ENCODE peak calls at places on chromosomes 5 and 9, in four cellular contexts. V is A549, W is GM12878, S is endothelial cell of umbilical vein. O is an unnamed sample.

GRCh38 chr5:73119492-73120157 is 750 bp upstream of the TMEM171 start:
- DNase-seq in W (no peak), V (no peak), S (peak), O (no peak)

GRCh38 chr5:12883395-12883794 is 979.1 kb upstream of the CTNND2 start:
- DNase-seq in S (no peak), W (no peak), V (no peak), O (no peak)

GRCh38 chr9:136925414-136926153 is 19.0 kb downstream of the FBXW5 start:
- DNase-seq in W (no peak), S (no peak), V (no peak), O (no peak)

GRCh38 chr9:70510157-70510770 is 95.8 kb upstream of the KLF9 start:
- DNase-seq in S (peak), W (no peak), V (peak), O (peak)

GRCh38 chr9:38074441-38074943 is 5.5 kb upstream of the SHB start:
- DNase-seq in W (no peak), V (no peak), S (peak), O (peak)

GRCh38 chr9:124385623-124386022 is 29.6 kb downstream of the PSMB7 start:
- DNase-seq in S (no peak), W (no peak), V (no peak), O (no peak)

GRCh38 chr9:33809506-33809905 is 7.5 kb upstream of the UBE2R2 start:
- DNase-seq in V (no peak), W (no peak), S (no peak), O (no peak)

GRCh38 chr9:109182940-109183798 is 16.1 kb upstream of the FRRS1L start:
- DNase-seq in W (no peak), V (peak), S (peak), O (peak)

GRCh38 chr9:83431470-83432060 is 106.6 kb downstream of the FRMD3 start:
- DNase-seq in S (peak), W (no peak), V (peak), O (no peak)

GRCh38 chr5:29672678-29673077 is 1520.8 kb upstream of the CDH6 start:
- DNase-seq in S (no peak), W (no peak), V (no peak), O (no peak)

GRCh38 chr5:179273441-179274145 is 71.7 kb downstream of the ADAMTS2 start:
- DNase-seq in W (no peak), S (no peak), V (no peak), O (no peak)

GRCh38 chr9:107847977-107848376 is 358.4 kb upstream of the KLF4 start:
- DNase-seq in W (no peak), V (no peak), S (no peak), O (no peak)

GRCh38 chr5:116674881-116675627 is 100.4 kb upstream of the SEMA6A start:
- DNase-seq in S (no peak), W (no peak), V (no peak), O (no peak)

GRCh38 chr5:92769986-92770385 is 811.0 kb downstream of the NR2F1-AS1 start:
- DNase-seq in W (no peak), V (no peak), S (no peak), O (no peak)

GRCh38 chr9:88922091-88922490 is 69.2 kb upstream of the S1PR3 start:
- DNase-seq in S (no peak), V (no peak), W (peak), O (peak)

GRCh38 chr9:83962165-83962564 is 17.9 kb downstream of the HNRNPK start:
- DNase-seq in W (no peak), S (no peak), V (no peak), O (no peak)

GRCh38 chr5:172931001-172931536 is 28.2 kb upstream of the RPL26L1 start:
- DNase-seq in V (peak), W (no peak), S (peak), O (no peak)

GRCh38 chr9:20191239-20191840 is 402.5 kb upstream of the SLC24A2 start:
- DNase-seq in W (no peak), S (no peak), V (no peak), O (no peak)
- TF ChIP-seq CTCF in W (no peak), S (no peak), V (no peak), O (no peak)

DNA sequence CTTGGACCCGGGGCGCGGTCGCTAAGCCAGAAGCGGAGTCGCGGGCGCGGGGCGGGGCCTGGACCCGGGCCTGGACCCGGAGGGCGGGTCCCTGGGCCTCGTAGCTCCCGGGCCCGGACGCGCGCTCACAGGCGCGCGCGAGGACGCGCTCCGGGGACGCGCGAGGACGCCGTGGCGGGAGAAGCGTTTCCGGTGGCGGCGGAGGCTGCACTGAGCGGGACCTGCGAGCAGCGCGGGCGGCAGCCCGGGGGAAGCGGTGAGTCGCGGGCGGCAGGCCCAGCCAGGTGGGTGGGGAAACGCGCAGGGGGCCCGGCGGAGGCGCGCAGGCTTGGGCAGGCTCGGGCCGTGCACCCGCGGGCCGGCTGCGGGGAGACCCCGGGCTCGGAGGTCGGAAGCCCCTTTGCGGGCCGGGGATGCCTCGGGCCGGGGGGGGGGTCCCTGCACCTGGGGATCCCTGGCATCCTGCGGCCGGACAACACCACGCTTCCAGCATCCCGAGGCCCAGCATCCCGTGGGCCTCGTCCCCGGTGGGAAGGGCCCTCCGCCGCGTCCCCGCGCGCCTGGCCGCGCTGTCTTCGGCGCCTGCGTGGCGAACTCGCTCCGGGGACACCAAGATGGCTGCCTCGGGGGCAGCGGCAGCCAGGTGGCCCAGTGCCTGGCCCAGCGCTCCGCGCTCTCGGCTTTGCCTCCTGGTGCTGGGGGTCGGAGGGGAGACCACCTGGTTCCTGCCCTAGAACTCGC is at the start of gene SFXN1:
- DNase-seq in V (peak), W (no peak), S (peak), O (peak)
- TF ChIP-seq POLR2A in V (peak), W (peak), S (peak), O (peak)

GRCh38 chr5:158979749-158980521 is 119.8 kb downstream of the EBF1 start:
- DNase-seq in W (no peak), V (peak), S (peak), O (no peak)
- TF ChIP-seq MYC in W (no peak), V (no peak), S (no peak), O (no peak)

GRCh38 chr5:167592114-167592513 is 699.3 kb upstream of the WWC1 start:
- DNase-seq in V (no peak), W (no peak), S (no peak), O (no peak)

GRCh38 chr5:167582263-167582662 is 709.2 kb upstream of the WWC1 start:
- DNase-seq in V (peak), W (no peak), S (no peak), O (no peak)

GRCh38 chr5:167582916-167583315 is 708.5 kb upstream of the WWC1 start:
- DNase-seq in W (no peak), S (no peak), V (no peak), O (no peak)

GRCh38 chr5:167585184-167585583 is 706.3 kb upstream of the WWC1 start:
- DNase-seq in V (no peak), W (no peak), S (no peak), O (no peak)

GRCh38 chr5:167587768-167588167 is 703.7 kb upstream of the WWC1 start:
- DNase-seq in V (peak), S (no peak), W (no peak), O (peak)
- TF ChIP-seq CTCF in V (peak), S (peak), W (no peak), O (peak)

GRCh38 chr5:133918731-133919130 is 49.7 kb downstream of the C5orf15 start:
- DNase-seq in W (no peak), V (no peak), S (no peak), O (no peak)

GRCh38 chr5:133921069-133921468 is 47.4 kb downstream of the C5orf15 start:
- DNase-seq in S (no peak), W (no peak), V (no peak), O (no peak)

GRCh38 chr5:133919148-133920136 is 49.0 kb downstream of the C5orf15 start:
- DNase-seq in S (no peak), W (no peak), V (no peak), O (no peak)

GRCh38 chr5:133924221-133924920 is 44.1 kb downstream of the C5orf15 start:
- DNase-seq in S (no peak), W (no peak), V (no peak), O (no peak)

GRCh38 chr5:133921899-133922468 is 46.4 kb downstream of the C5orf15 start:
- DNase-seq in W (no peak), S (no peak), V (no peak), O (no peak)
- TF ChIP-seq POLR2A in W (no peak), S (no peak), V (no peak), O (no peak)

DNA sequence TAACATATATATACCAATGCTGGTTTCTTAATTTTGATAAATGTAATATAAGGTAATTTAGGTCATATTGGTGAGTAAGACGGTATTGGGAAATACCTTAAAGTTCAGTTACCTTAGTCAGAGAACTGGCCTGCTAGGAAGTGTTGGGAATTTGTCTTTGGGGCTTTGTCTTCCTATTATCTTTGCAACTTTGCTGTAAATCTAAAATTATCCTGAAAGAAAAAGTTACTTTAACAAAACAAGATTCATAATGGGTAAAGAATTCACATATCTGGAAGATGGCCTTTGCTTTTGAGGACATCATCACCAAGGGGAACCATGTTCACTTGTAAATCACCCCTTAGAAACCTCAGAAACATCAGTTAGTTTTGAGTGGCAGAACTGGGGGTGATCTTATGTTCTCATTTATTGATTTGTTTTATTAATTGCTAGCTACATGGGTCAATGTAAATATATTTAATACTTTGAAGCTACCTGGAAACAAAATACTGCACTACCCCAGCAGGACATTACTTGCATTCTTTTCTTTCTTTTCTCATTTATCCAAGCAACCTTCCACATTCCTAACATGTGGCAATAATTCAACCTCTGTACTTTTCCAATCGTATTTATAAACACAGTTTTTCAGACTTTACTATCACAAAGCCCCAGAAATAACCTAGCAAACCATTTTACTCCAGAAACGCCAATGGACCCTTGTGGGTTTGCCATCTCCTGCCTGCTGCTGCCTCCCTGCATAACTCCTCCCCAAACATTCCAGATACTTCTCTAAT is 41.4 kb downstream of the GLIS3 start:
- DNase-seq in S (no peak), V (no peak), W (no peak), O (no peak)
- TF ChIP-seq MYC in S (no peak), V (no peak), W (no peak), O (no peak)

DNA sequence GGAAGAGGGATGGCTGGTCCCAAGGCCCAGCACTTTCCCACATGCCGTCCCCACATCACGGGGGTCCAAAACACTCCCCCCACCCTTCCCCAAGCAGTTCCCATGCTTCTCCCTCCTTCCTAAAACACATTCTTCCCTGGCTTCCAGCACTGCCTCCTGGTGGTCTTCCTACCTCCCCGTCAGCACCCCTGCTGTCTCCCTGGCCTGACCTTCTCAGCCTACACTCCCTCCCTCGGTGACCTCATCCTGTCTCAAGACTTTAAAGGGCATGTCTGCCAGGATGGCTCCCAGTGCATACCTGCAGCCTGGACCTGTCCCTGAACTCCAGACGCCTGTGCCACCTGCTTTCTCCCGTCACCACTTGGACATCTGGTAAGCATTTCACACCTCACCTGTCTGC is 4.3 kb upstream of the NCS1 start:
- DNase-seq in V (no peak), W (no peak), S (no peak), O (no peak)
- TF ChIP-seq CTCF in V (no peak), W (no peak), S (no peak), O (no peak)

GRCh38 chr9:111983484-111983908 is 86.9 kb downstream of the UGCG start:
- DNase-seq in S (no peak), W (peak), V (no peak), O (no peak)
- TF ChIP-seq POLR2A in S (no peak), W (peak), V (no peak), O (no peak)

GRCh38 chr5:95403996-95404395 is 12.8 kb downstream of the FAM81B start:
- DNase-seq in V (no peak), W (no peak), S (no peak), O (no peak)
- TF ChIP-seq MYC in V (no peak), W (no peak), S (no peak), O (no peak)

GRCh38 chr5:60586307-60586901 is 113.6 kb downstream of the DEPDC1B start:
- DNase-seq in W (no peak), S (peak), V (no peak), O (peak)
- TF ChIP-seq CTCF in W (peak), S (no peak), V (peak), O (peak)